ENCODE peak calls at places on chromosomes 11 and 22, in ten cellular contexts. G is breast epithelium; T is HAP-1; H is skeletal muscle cell; C is naive thymus-derived CD4-positive, alpha-beta T cell; E is A549; J is NCI-H446 treated with DMSO at 0.1 percent for 48 hours; L is OCI-LY7; A is fibroblast of lung; X is left ventricle myocardium inferior. D is an unnamed sample.

GRCh38 chr11:61904539-61905048 is 12.8 kb downstream of the RAB3IL1 start:
- DNase-seq in C (no peak), H (no peak), A (no peak), G (no peak), E (no peak), X (no peak), J (no peak), T (no peak), L (no peak), D (no peak)

GRCh38 chr22:19011075-19011474 is 75.0 kb upstream of the PRODH start:
- DNase-seq in T (no peak), G (no peak), X (no peak), E (no peak), C (no peak), A (no peak), H (no peak), L (no peak), J (no peak), D (no peak)

GRCh38 chr22:45246060-45246985 is 5.6 kb upstream of the KIAA0930 start:
- DNase-seq in J (no peak), T (no peak), X (no peak), H (peak; percentile 78), E (peak; percentile 88), G (no peak), A (peak; percentile 99), C (no peak), L (no peak), D (peak; percentile 96)

GRCh38 chr11:67640021-67640757 is 626 bp upstream of the TBX10 start:
- DNase-seq in C (peak; percentile 49), A (peak; percentile 19), T (peak; percentile 87), G (peak; percentile 79), L (peak; percentile 82), H (no peak), X (no peak), E (peak; percentile 77), J (no peak), D (peak; percentile 52)

GRCh38 chr11:35390737-35391682 is 28.3 kb downstream of the SLC1A2 start:
- DNase-seq in J (no peak), H (peak; percentile 43), T (peak; percentile 12), E (peak; percentile 37), X (no peak), C (no peak), G (no peak), L (no peak), A (peak; percentile 74), D (peak; percentile 74)

GRCh38 chr22:38426628-38427027 is 28.4 kb downstream of the KCNJ4 start:
- DNase-seq in A (no peak), E (no peak), J (no peak), G (no peak), L (no peak), X (no peak), C (no peak), H (no peak), T (no peak), D (no peak)

GRCh38 chr11:27187848-27188621 is 147.4 kb downstream of the BBOX1 start:
- DNase-seq in X (no peak), A (no peak), C (no peak), E (no peak), T (no peak), G (no peak), H (no peak), J (no peak), L (no peak), D (no peak)

GRCh38 chr11:10351768-10352641 is 47.1 kb downstream of the ADM start:
- DNase-seq in C (no peak), H (no peak), A (peak; percentile 81), G (no peak), E (peak; percentile 21), X (peak; percentile 60), L (no peak), J (no peak), T (peak; percentile 79), D (peak; percentile 86)

GRCh38 chr22:46578251-46578823 is 40.9 kb upstream of the CELSR1 start:
- DNase-seq in T (no peak), G (no peak), H (no peak), E (no peak), J (no peak), A (no peak), C (no peak), X (peak; percentile 21), L (no peak), D (no peak)

GRCh38 chr11:95563173-95563572 is 226.4 kb downstream of the FAM76B start:
- DNase-seq in H (no peak), E (no peak), L (no peak), T (no peak), X (no peak), G (no peak), C (no peak), J (no peak), A (peak; percentile 35), D (no peak)

GRCh38 chr11:126336065-126336464 is 19.4 kb upstream of the ST3GAL4 start:
- DNase-seq in H (no peak), T (no peak), G (no peak), X (no peak), C (no peak), A (no peak), L (no peak), J (no peak), E (no peak), D (no peak)

GRCh38 chr11:33475999-33476398 is 218.8 kb downstream of the HIPK3 start:
- DNase-seq in T (peak; percentile 14), H (peak; percentile 60), L (peak; percentile 71), C (no peak), X (no peak), G (no peak), J (peak; percentile 74), E (no peak), A (peak; percentile 69), D (no peak)

GRCh38 chr11:17633987-17634775 is 85.2 kb upstream of the MYOD1 start:
- DNase-seq in T (no peak), J (no peak), L (no peak), C (no peak), G (no peak), H (no peak), X (no peak), E (no peak), A (no peak), D (no peak)

GRCh38 chr11:75583710-75584658 is 21.9 kb downstream of the SERPINH1 start:
- DNase-seq in L (no peak), T (peak; percentile 82), C (no peak), A (peak; percentile 87), E (no peak), J (no peak), X (peak; percentile 83), H (no peak), G (no peak), D (peak; percentile 57)

GRCh38 chr11:76588455-76589325 is 81.9 kb downstream of the LRRC32 start:
- DNase-seq in T (no peak), L (peak; percentile 71), A (no peak), H (no peak), E (no peak), C (no peak), G (no peak), X (peak; percentile 74), J (no peak), D (no peak)

GRCh38 chr11:94147433-94147845 is 18.8 kb downstream of the PANX1 start:
- DNase-seq in H (no peak), A (peak; percentile 24), C (no peak), J (no peak), X (no peak), E (no peak), G (no peak), L (no peak), T (no peak), D (no peak)

GRCh38 chr11:44805596-44805995 is 78.8 kb downstream of the TSPAN18 start:
- DNase-seq in E (no peak), A (peak; percentile 41), J (no peak), H (no peak), C (no peak), T (no peak), X (no peak), G (no peak), L (no peak), D (peak; percentile 23)

GRCh38 chr22:32823024-32823730 is 21.7 kb downstream of the TIMP3 start:
- DNase-seq in E (peak; percentile 25), C (no peak), J (no peak), L (peak; percentile 25), A (peak; percentile 48), T (peak; percentile 63), G (no peak), H (no peak), X (no peak), D (peak; percentile 38)

GRCh38 chr11:20164152-20164551 is 3.9 kb upstream of the DBX1 start:
- DNase-seq in E (no peak), L (no peak), H (no peak), A (no peak), T (no peak), J (no peak), X (no peak), C (no peak), G (no peak), D (no peak)

GRCh38 chr22:47198801-47199251 is 436.4 kb downstream of the TBC1D22A start:
- DNase-seq in A (no peak), L (no peak), G (no peak), E (no peak), J (no peak), H (no peak), X (no peak), C (no peak), T (no peak), D (no peak)

GRCh38 chr11:125376117-125376516 is 119.9 kb downstream of the FEZ1 start:
- DNase-seq in T (no peak), L (no peak), X (peak; percentile 78), E (no peak), G (no peak), A (peak; percentile 79), C (no peak), H (peak; percentile 62), J (peak; percentile 32), D (no peak)

GRCh38 chr11:6992457-6993431 is 27.4 kb downstream of the ZNF214 start:
- DNase-seq in J (no peak), T (no peak), H (peak; percentile 94), E (no peak), C (no peak), A (peak; percentile 91), L (no peak), X (no peak), G (no peak), D (peak; percentile 84)

GRCh38 chr11:16402654-16403447 is 46.5 kb upstream of the SOX6 start:
- DNase-seq in G (no peak), X (no peak), A (peak; percentile 5), T (peak; percentile 72), E (no peak), H (no peak), J (no peak), L (no peak), C (no peak), D (no peak)

GRCh38 chr22:37258810-37259472 is 14.9 kb upstream of the RAC2 start:
- DNase-seq in C (no peak), H (no peak), T (no peak), J (no peak), G (no peak), L (no peak), A (no peak), X (no peak), E (no peak), D (no peak)

GRCh38 chr11:67468056-67468455 is 995 bp downstream of the TMEM134 start:
- DNase-seq in G (peak; percentile 98), C (no peak), H (no peak), J (no peak), L (peak; percentile 32), A (peak; percentile 44), T (no peak), X (no peak), E (no peak), D (no peak)

GRCh38 chr22:20550851-20551744 is 43.7 kb downstream of the MED15 start:
- DNase-seq in C (peak; percentile 39), T (no peak), X (no peak), E (no peak), L (no peak), A (peak; percentile 87), G (no peak), J (no peak), H (no peak), D (peak; percentile 76)

GRCh38 chr22:28373841-28374240 is 305.8 kb downstream of the TTC28 start:
- DNase-seq in L (no peak), G (no peak), J (no peak), A (peak; percentile 63), T (no peak), X (no peak), C (no peak), E (no peak), H (no peak), D (peak; percentile 11)

GRCh38 chr22:36790648-36791047 is 14.7 kb upstream of the IFT27 start:
- DNase-seq in X (no peak), T (no peak), A (no peak), G (no peak), L (no peak), H (no peak), C (no peak), J (no peak), E (no peak), D (no peak)